ENCODE peak calls at places on chromosome 13, in seven cellular contexts. O is stomach, E is HepG2, N is K562, A is suprapubic skin, S is transverse colon, R is tibial nerve. G is an unnamed sample.

GRCh38 chr13:57601536-57601935 is 30.0 kb upstream of the PCDH17 start:
- DNase-seq in O (no peak), E (no peak), N (no peak), A (no peak), S (no peak), R (no peak), G (no peak)

GRCh38 chr13:106105153-106105552 is 430.3 kb downstream of the EFNB2 start:
- DNase-seq in O (no peak), E (no peak), N (no peak), A (no peak), S (no peak), R (no peak), G (no peak)

GRCh38 chr13:111082240-111082639 is 32.9 kb upstream of the ARHGEF7 start:
- DNase-seq in O (no peak), E (no peak), N (no peak), A (no peak), S (no peak), R (no peak), G (no peak)

GRCh38 chr13:102255409-102255808 is 146.4 kb downstream of the FGF14 start:
- DNase-seq in O (no peak), E (no peak), N (no peak), A (no peak), S (no peak), R (no peak), G (no peak)

GRCh38 chr13:30111810-30112209 is 195.5 kb downstream of the KATNAL1 start:
- DNase-seq in O (no peak), E (peak; percentile 20), N (no peak), A (no peak), S (no peak), R (no peak), G (no peak)

GRCh38 chr13:30744056-30744684 is 8.8 kb downstream of the ALOX5AP start:
- DNase-seq in O (peak; percentile 56), E (peak; percentile 54), N (peak; percentile 11), A (no peak), S (peak; percentile 71), R (no peak), G (no peak)

GRCh38 chr13:73075546-73075945 is 16.7 kb downstream of the KLF5 start:
- DNase-seq in O (peak; percentile 57), E (no peak), N (no peak), A (no peak), S (no peak), R (no peak), G (no peak)

GRCh38 chr13:104289400-104289799 is 1223.2 kb upstream of the SLC10A2 start:
- DNase-seq in O (no peak), E (no peak), N (no peak), A (no peak), S (no peak), R (no peak), G (no peak)

GRCh38 chr13:111129465-111130110 is 14.5 kb downstream of the ARHGEF7 start:
- DNase-seq in O (no peak), E (no peak), N (no peak), A (no peak), S (no peak), R (no peak), G (no peak)

GRCh38 chr13:33634526-33635111 is 183.3 kb upstream of the RFC3 start:
- DNase-seq in O (no peak), E (no peak), N (no peak), A (no peak), S (no peak), R (no peak), G (no peak)

GRCh38 chr13:111253334-111253872 is 67.0 kb upstream of the TEX29 start:
- DNase-seq in O (no peak), E (no peak), N (no peak), A (no peak), S (no peak), R (no peak), G (no peak)

GRCh38 chr13:109940637-109941036 is 154.3 kb upstream of the IRS2 start:
- DNase-seq in O (no peak), E (no peak), N (no peak), A (no peak), S (no peak), R (no peak), G (no peak)

GRCh38 chr13:95060120-95060519 is 241.1 kb downstream of the ABCC4 start:
- DNase-seq in O (no peak), E (no peak), N (no peak), A (no peak), S (no peak), R (no peak), G (no peak)

GRCh38 chr13:48155850-48156249 is 60.9 kb upstream of the MED4 start:
- DNase-seq in O (no peak), E (no peak), N (no peak), A (no peak), S (no peak), R (no peak), G (no peak)

GRCh38 chr13:73722120-73722519 is 412.1 kb downstream of the KLF12 start:
- DNase-seq in O (no peak), E (peak; percentile 5), N (no peak), A (no peak), S (no peak), R (no peak), G (no peak)

GRCh38 chr13:75217949-75218348 is 264.0 kb downstream of the TBC1D4 start:
- DNase-seq in O (no peak), E (no peak), N (no peak), A (no peak), S (no peak), R (no peak), G (no peak)

GRCh38 chr13:20567881-20568528 is 1.0 kb downstream of the IFT88 start:
- DNase-seq in O (no peak), E (no peak), N (no peak), A (no peak), S (no peak), R (no peak), G (no peak)

GRCh38 chr13:29845440-29846056 is 4.9 kb downstream of the UBL3 start:
- DNase-seq in O (no peak), E (no peak), N (no peak), A (no peak), S (no peak), R (no peak), G (no peak)

GRCh38 chr13:94784066-94784465 is 71.7 kb upstream of the SOX21 start:
- DNase-seq in O (no peak), E (no peak), N (no peak), A (no peak), S (no peak), R (no peak), G (no peak)

GRCh38 chr13:86906458-86906857 is 764.7 kb upstream of the SLITRK5 start:
- DNase-seq in O (no peak), E (no peak), N (no peak), A (no peak), S (no peak), R (no peak), G (no peak)

GRCh38 chr13:30466358-30466714 is 600 bp upstream of the HMGB1 start:
- DNase-seq in O (no peak), E (no peak), N (no peak), A (no peak), S (no peak), R (no peak), G (no peak)

GRCh38 chr13:43242040-43242439 is 218.7 kb downstream of the DNAJC15 start:
- DNase-seq in O (no peak), E (no peak), N (no peak), A (no peak), S (no peak), R (no peak), G (no peak)

GRCh38 chr13:46052314-46053161 is at the start of gene ZC3H13:
- DNase-seq in O (peak; percentile 95), E (peak; percentile 94), N (peak; percentile 80), A (peak; percentile 96), S (peak; percentile 94), R (peak; percentile 90), G (peak; percentile 95)
- TF ChIP-seq POLR2A in O (no peak), E (peak; percentile 81), N (peak; percentile 86), A (peak; percentile 74), S (peak; percentile 81), R (peak; percentile 44), G (peak; percentile 22)

DNA sequence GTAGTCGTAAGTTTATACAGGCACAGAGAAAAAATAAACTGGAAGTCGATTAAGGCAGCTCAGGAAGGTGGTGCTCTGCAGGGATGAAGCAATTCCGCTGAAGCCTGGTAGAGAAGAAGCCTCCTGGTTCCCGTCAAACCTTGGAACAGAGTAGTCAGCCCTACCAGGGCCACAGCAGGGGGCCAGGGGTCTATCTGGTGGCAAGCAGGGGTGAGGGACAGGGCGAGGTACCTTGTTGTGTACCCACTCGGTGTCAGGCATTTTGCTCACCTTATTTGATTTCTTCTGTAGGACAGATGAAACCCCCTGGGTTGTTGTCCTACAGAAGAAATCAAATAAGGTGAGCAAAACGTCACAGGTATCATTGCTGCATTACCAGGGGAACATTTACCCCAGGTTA is 70.6 kb downstream of the C13orf42 start:
- DNase-seq in O (no peak), E (no peak), N (no peak), A (no peak), S (no peak), R (no peak), G (no peak)
- TF ChIP-seq EP300 in O (no peak), E (no peak), N (no peak), A (no peak), S (no peak), R (no peak), G (no peak)

DNA sequence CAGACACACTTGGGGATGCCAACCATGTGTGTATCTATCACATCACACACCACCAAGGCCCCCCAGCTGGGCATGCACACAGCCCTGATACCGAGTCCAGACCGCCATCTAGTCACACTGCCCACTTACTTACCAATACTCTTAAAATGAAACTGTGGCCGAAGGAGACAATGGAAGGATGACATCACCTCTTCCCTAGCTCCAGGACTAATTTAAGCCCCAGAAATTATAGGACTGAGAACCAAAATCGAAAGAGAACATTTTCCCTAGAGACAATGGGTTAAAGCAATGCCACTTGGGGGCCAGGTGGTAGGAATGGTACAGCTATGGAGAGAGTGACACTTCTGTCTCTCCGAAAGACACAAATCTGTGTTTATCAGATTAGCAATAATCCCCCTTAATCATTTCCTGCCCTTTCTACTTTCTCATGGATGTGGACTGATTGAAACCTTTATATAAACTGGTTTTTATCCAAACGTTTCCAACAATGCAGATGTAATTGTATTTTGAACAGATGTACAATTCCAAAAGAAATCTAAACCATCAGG is 663 bp upstream of the GGACT start:
- DNase-seq in O (no peak), E (no peak), N (no peak), A (no peak), S (no peak), R (no peak), G (no peak)
- H3K4me3 ChIP-seq in O (peak overlapping the region; percentile 73), E (no peak overlapping the region), N (no peak overlapping the region), A (peak overlapping the region; percentile 77), S (peak overlapping the region; percentile 61), R (no peak overlapping the region), G (no peak overlapping the region)

GRCh38 chr13:99086869-99087129 is 108.9 kb upstream of the DOCK9 start:
- DNase-seq in O (no peak), E (no peak), N (no peak), A (peak; percentile 75), S (peak; percentile 47), R (peak; percentile 9), G (peak; percentile 74)

GRCh38 chr13:99085846-99086148 is 107.9 kb upstream of the DOCK9 start:
- DNase-seq in O (no peak), E (no peak), N (no peak), A (no peak), S (no peak), R (no peak), G (no peak)

GRCh38 chr13:99085139-99085845 is 107.4 kb upstream of the DOCK9 start:
- DNase-seq in O (no peak), E (no peak), N (peak; percentile 28), A (no peak), S (no peak), R (peak; percentile 5), G (peak; percentile 67)

GRCh38 chr13:99087130-99087953 is 109.5 kb upstream of the DOCK9 start:
- DNase-seq in O (peak; percentile 93), E (peak; percentile 59), N (peak; percentile 91), A (peak; percentile 94), S (peak; percentile 95), R (peak; percentile 78), G (peak; percentile 95)

GRCh38 chr13:99086149-99086868 is 108.4 kb upstream of the DOCK9 start:
- DNase-seq in O (peak; percentile 62), E (no peak), N (peak; percentile 80), A (peak; percentile 66), S (peak; percentile 60), R (peak; percentile 27), G (peak; percentile 75)
- TF ChIP-seq POLR2A in O (no peak), E (no peak), N (no peak), A (peak; percentile 53), S (no peak), R (no peak), G (no peak)